ENCODE peak calls at places on chromosomes 7 and 10, in seven cellular contexts. One of them, this sample, is unnamed.

GRCh38 chr10:104339469-104340098 is 1.3 kb upstream of the ITPRIP start:
- DNase-seq in lung: no peak
- DNase-seq in CD8-positive, alpha-beta T cell: no peak
- DNase-seq in kidney tubule cell: peak
- DNase-seq in WTC11: no peak
- DNase-seq in GM03348: peak
- DNase-seq in neural crest cell: no peak
- DNase-seq in this sample: no peak

GRCh38 chr7:74026406-74027123 is 1.4 kb upstream of the ELN start:
- DNase-seq in lung: peak
- DNase-seq in CD8-positive, alpha-beta T cell: peak
- DNase-seq in kidney tubule cell: peak
- DNase-seq in WTC11: peak
- DNase-seq in GM03348: peak
- DNase-seq in neural crest cell: peak
- DNase-seq in this sample: peak

GRCh38 chr7:137335814-137336213 is 7.7 kb downstream of the PTN start:
- DNase-seq in lung: no peak
- DNase-seq in CD8-positive, alpha-beta T cell: no peak
- DNase-seq in kidney tubule cell: peak
- DNase-seq in WTC11: no peak
- DNase-seq in GM03348: no peak
- DNase-seq in neural crest cell: no peak
- DNase-seq in this sample: no peak

GRCh38 chr10:118670472-118671124 is 75.2 kb upstream of the PRLHR start:
- DNase-seq in lung: no peak
- DNase-seq in CD8-positive, alpha-beta T cell: no peak
- DNase-seq in kidney tubule cell: no peak
- DNase-seq in WTC11: no peak
- DNase-seq in GM03348: no peak
- DNase-seq in neural crest cell: no peak
- DNase-seq in this sample: no peak

GRCh38 chr7:68218461-68218860 is 1221.8 kb downstream of the TYW1 start:
- DNase-seq in lung: no peak
- DNase-seq in CD8-positive, alpha-beta T cell: no peak
- DNase-seq in kidney tubule cell: no peak
- DNase-seq in WTC11: no peak
- DNase-seq in GM03348: no peak
- DNase-seq in neural crest cell: no peak
- DNase-seq in this sample: no peak

GRCh38 chr7:47730135-47730534 is 148.2 kb upstream of the TNS3 start:
- DNase-seq in lung: no peak
- DNase-seq in CD8-positive, alpha-beta T cell: no peak
- DNase-seq in kidney tubule cell: no peak
- DNase-seq in WTC11: no peak
- DNase-seq in GM03348: no peak
- DNase-seq in neural crest cell: no peak
- DNase-seq in this sample: no peak

GRCh38 chr10:112711366-112711765 is 238.7 kb upstream of the TCF7L2 start:
- DNase-seq in lung: no peak
- DNase-seq in CD8-positive, alpha-beta T cell: no peak
- DNase-seq in kidney tubule cell: no peak
- DNase-seq in WTC11: no peak
- DNase-seq in GM03348: no peak
- DNase-seq in neural crest cell: no peak
- DNase-seq in this sample: no peak

GRCh38 chr7:152647009-152647408 is 28.9 kb downstream of the XRCC2 start:
- DNase-seq in lung: no peak
- DNase-seq in CD8-positive, alpha-beta T cell: no peak
- DNase-seq in kidney tubule cell: no peak
- DNase-seq in WTC11: no peak
- DNase-seq in GM03348: no peak
- DNase-seq in neural crest cell: no peak
- DNase-seq in this sample: no peak

GRCh38 chr7:140940866-140941265 is 16.1 kb upstream of the BRAF start:
- DNase-seq in lung: no peak
- DNase-seq in CD8-positive, alpha-beta T cell: no peak
- DNase-seq in kidney tubule cell: peak
- DNase-seq in WTC11: no peak
- DNase-seq in GM03348: no peak
- DNase-seq in neural crest cell: no peak
- DNase-seq in this sample: no peak

GRCh38 chr7:101893326-101894085 is 76.1 kb downstream of the CUX1 start:
- DNase-seq in lung: no peak
- DNase-seq in CD8-positive, alpha-beta T cell: no peak
- DNase-seq in kidney tubule cell: no peak
- DNase-seq in WTC11: no peak
- DNase-seq in GM03348: no peak
- DNase-seq in neural crest cell: no peak
- DNase-seq in this sample: no peak

GRCh38 chr7:80060218-80060806 is 74.3 kb upstream of the GNAI1 start:
- DNase-seq in lung: no peak
- DNase-seq in CD8-positive, alpha-beta T cell: no peak
- DNase-seq in kidney tubule cell: peak
- DNase-seq in WTC11: no peak
- DNase-seq in GM03348: peak
- DNase-seq in neural crest cell: no peak
- DNase-seq in this sample: no peak